ENCODE peak calls at places on chromosome 15, in seven cellular contexts. M is IMR-90, A is neuronal stem cell, D is H9, T is H1, W is mesenchymal stem cell, P is trophoblast cell. N is an unnamed sample.

GRCh38 chr15:67967871-67968423 is 86.2 kb upstream of the PIAS1 start:
- DNase-seq in T (peak; percentile 86), D (peak; percentile 82), M (peak; percentile 47), W (peak; percentile 77), P (no peak), A (peak; percentile 72), N (peak; percentile 80)

GRCh38 chr15:99143655-99144610 is 39.1 kb downstream of the SYNM start:
- DNase-seq in T (no peak), A (no peak), W (peak; percentile 81), P (no peak), M (peak; percentile 31), D (peak; percentile 18), N (peak; percentile 17)

GRCh38 chr15:74174966-74175270 is 1.4 kb downstream of the ISLR start:
- DNase-seq in A (no peak), M (no peak), T (no peak), D (peak; percentile 26), W (no peak), P (no peak), N (no peak)

GRCh38 chr15:67458449-67458848 is 62.5 kb upstream of the C15orf61 start:
- DNase-seq in P (no peak), A (no peak), W (no peak), T (no peak), D (no peak), M (peak; percentile 14), N (no peak)

GRCh38 chr15:99574048-99574447 is 8.3 kb downstream of the MEF2A start:
- DNase-seq in M (no peak), P (no peak), W (no peak), A (no peak), D (no peak), T (no peak), N (no peak)

GRCh38 chr15:40338921-40339620 is 1.7 kb downstream of the CCDC9B start:
- DNase-seq in P (peak; percentile 90), D (no peak), W (peak; percentile 93), M (peak; percentile 93), T (no peak), A (no peak), N (peak; percentile 73)

GRCh38 chr15:25439456-25439836 is 622 bp upstream of the UBE3A start:
- DNase-seq in T (no peak), W (no peak), D (no peak), A (peak; percentile 2), M (peak; percentile 10), P (no peak), N (peak; percentile 51)

GRCh38 chr15:74127255-74127953 is 3.0 kb upstream of the ISLR2 start:
- DNase-seq in D (peak; percentile 96), T (peak; percentile 100), A (peak; percentile 91), W (peak; percentile 79), P (peak; percentile 83), M (peak; percentile 75), N (peak; percentile 94)

GRCh38 chr15:76139368-76140068 is 79.7 kb downstream of the TMEM266 start:
- DNase-seq in M (peak; percentile 66), P (peak; percentile 72), W (peak; percentile 76), D (peak; percentile 89), A (peak; percentile 80), T (peak; percentile 94), N (peak; percentile 92)

GRCh38 chr15:92904832-92905640 is 4.9 kb downstream of the CHD2 start:
- DNase-seq in W (no peak), T (no peak), M (no peak), P (no peak), D (no peak), A (no peak), N (no peak)

GRCh38 chr15:75182187-75183131 is 19.2 kb upstream of the C15orf39 start:
- DNase-seq in D (peak; percentile 56), P (no peak), W (peak; percentile 14), M (peak; percentile 28), A (no peak), T (no peak), N (no peak)

GRCh38 chr15:77354064-77354463 is 65.8 kb downstream of the PEAK1 start:
- DNase-seq in D (no peak), P (no peak), A (no peak), T (no peak), M (no peak), W (no peak), N (no peak)

GRCh38 chr15:77358545-77359240 is 61.2 kb downstream of the PEAK1 start:
- DNase-seq in P (no peak), T (no peak), A (no peak), W (peak; percentile 35), D (no peak), M (peak; percentile 46), N (no peak)

GRCh38 chr15:77347197-77347596 is 72.7 kb downstream of the PEAK1 start:
- DNase-seq in A (no peak), D (no peak), M (no peak), W (no peak), T (no peak), P (no peak), N (no peak)

GRCh38 chr15:77355321-77355720 is 64.6 kb downstream of the PEAK1 start:
- DNase-seq in M (no peak), D (no peak), W (no peak), P (no peak), A (no peak), T (no peak), N (no peak)

DNA sequence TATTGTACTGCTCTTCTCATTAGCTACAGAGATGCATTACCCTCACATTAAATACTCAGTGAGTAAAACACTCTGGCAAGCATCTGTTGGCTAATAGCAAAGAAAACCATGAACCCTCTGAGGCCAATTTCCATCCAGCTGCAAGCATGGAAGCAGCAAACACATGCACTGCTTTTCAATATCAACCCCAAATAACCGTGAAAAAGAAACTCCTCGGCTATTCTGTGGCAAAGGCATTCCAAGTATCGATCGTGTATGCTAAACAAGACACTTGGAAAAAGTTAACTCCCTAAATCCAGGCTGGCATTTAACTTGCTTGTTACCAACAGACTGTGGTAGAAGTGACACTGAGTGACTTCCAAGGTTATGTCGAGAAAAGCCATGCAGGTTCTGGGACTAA is 67.0 kb downstream of the PEAK1 start:
- DNase-seq in D (no peak), A (no peak), P (no peak), W (no peak), M (peak; percentile 14), T (no peak), N (no peak)
- H2BK5ac ChIP-seq in D (no peak overlapping the region), A (no peak overlapping the region), P (no peak overlapping the region), W (no peak overlapping the region), M (no peak overlapping the region), T (no peak overlapping the region), N (no peak overlapping the region)

DNA sequence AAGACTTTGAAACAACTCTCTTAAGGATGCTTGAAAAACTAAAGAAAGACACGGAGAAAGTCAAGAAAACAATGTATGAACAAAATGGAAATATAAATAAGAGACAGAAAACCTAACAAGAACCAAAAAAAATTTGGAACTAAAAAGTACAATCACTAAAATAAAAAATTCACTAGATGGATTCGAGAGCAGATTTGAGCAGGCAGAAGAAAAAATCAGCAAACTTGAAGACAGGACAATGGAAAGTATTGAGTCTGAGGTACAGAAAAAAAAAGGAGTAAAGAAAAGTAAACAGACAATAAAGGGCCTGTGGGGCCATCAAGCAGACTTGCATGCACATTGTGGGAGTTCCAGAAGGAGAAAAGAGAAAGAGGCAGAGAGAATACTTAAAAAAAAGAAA is 13.4 kb upstream of the CDAN1 start:
- DNase-seq in A (no peak), M (no peak), T (no peak), D (no peak), W (no peak), P (no peak), N (no peak)
- H2BK5ac ChIP-seq in A (no peak overlapping the region), M (no peak overlapping the region), T (no peak overlapping the region), D (no peak overlapping the region), W (no peak overlapping the region), P (no peak overlapping the region), N (no peak overlapping the region)

DNA sequence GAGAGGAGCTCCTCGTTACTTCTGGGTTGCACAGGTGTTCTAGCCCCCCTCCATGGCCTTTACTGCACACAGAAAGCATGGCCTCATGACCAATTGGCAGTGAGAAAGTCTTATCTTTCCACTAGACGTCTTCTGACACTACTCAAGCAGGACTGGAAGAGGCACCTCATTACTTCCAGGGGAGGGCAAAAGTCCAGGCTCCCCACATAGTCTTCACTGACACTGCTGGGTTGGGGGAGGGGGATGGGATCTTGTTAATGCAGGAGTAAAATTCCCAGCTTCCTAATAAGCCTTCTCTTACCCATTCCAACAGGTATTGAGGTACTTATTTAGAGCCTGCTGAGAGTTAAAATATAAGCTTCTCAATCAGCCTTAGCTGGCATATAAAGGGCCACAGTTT is 27.7 kb upstream of the TM2D3 start:
- DNase-seq in A (no peak), M (no peak), W (no peak), P (no peak), T (no peak), D (no peak), N (no peak)
- H2BK5ac ChIP-seq in A (no peak overlapping the region), M (no peak overlapping the region), W (no peak overlapping the region), P (no peak overlapping the region), T (no peak overlapping the region), D (no peak overlapping the region), N (no peak overlapping the region)

GRCh38 chr15:87478688-87479072 is 777.9 kb downstream of the NTRK3 start:
- DNase-seq in D (no peak), W (no peak), T (no peak), A (no peak), M (no peak), P (no peak), N (no peak)

GRCh38 chr15:87477759-87478687 is 778.5 kb downstream of the NTRK3 start:
- DNase-seq in P (no peak), M (peak; percentile 49), W (peak; percentile 94), D (peak; percentile 31), A (peak; percentile 4), T (no peak), N (peak; percentile 89)

GRCh38 chr15:87487484-87487883 is 769.1 kb downstream of the NTRK3 start:
- DNase-seq in P (no peak), W (no peak), M (no peak), D (no peak), T (no peak), A (no peak), N (no peak)

DNA sequence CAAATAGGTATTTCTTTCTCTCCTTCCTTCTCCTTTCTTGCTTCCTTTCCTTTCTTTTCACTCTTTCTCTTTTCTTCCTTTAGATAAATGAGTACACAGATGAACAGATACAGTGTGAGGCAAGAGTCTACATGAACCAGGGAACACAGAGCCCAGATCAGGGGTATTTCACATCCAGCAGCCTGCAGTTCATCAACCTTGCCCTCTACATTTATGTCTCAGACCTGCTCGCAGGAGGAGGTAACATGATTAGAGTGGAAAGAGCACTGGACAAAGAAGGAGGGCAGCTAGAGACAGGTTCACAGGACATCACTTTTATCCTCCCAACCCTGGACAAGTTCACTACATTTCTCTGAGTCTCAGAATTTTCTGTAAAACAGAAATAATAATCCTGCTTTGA is 773.1 kb downstream of the NTRK3 start:
- DNase-seq in D (no peak), W (no peak), P (no peak), A (no peak), M (no peak), T (no peak), N (no peak)
- H2BK5ac ChIP-seq in D (no peak overlapping the region), W (no peak overlapping the region), P (no peak overlapping the region), A (no peak overlapping the region), M (no peak overlapping the region), T (no peak overlapping the region), N (no peak overlapping the region)

N was measured in mesendoderm.